ENCODE peak calls at places on chromosomes 3 and 15, in eight cellular contexts. N is stomach, D is HFFc6, Z is GM20000, H is uterus, X is colonic mucosa, L is neural progenitor cell, I is mesothelial cell of epicardium. K is an unnamed sample.

GRCh38 chr3:32420138-32420981 is 28.7 kb downstream of the CMTM7 start:
- DNase-seq in Z (peak; percentile 61), I (no peak), N (peak; percentile 54), L (peak; percentile 48), D (peak; percentile 38), H (no peak), X (peak; percentile 44), K (peak; percentile 69)

GRCh38 chr3:101381809-101382208 is 61.4 kb upstream of the IMPG2 start:
- DNase-seq in D (peak; percentile 42), I (no peak), L (peak; percentile 51), N (no peak), X (no peak), Z (no peak), H (no peak), K (no peak)

GRCh38 chr3:177251756-177252155 is 54.5 kb upstream of the TBL1XR1 start:
- DNase-seq in I (no peak), H (no peak), N (no peak), Z (no peak), L (no peak), X (no peak), D (no peak), K (no peak)

GRCh38 chr3:164004205-164004604 is 1074.1 kb downstream of the SI start:
- DNase-seq in X (no peak), N (no peak), L (peak; percentile 50), Z (no peak), H (no peak), D (no peak), I (no peak), K (no peak)

GRCh38 chr15:94478763-94479162 is 247.4 kb downstream of the MCTP2 start:
- DNase-seq in I (no peak), X (no peak), L (no peak), Z (no peak), H (no peak), N (no peak), D (no peak), K (no peak)

GRCh38 chr3:182568206-182568605 is 225.1 kb upstream of the ATP11B start:
- DNase-seq in D (no peak), N (no peak), Z (no peak), I (no peak), X (no peak), H (no peak), L (no peak), K (no peak)

GRCh38 chr3:96086018-96086417 is 728.4 kb upstream of the EPHA6 start:
- DNase-seq in L (no peak), Z (no peak), N (no peak), X (no peak), I (no peak), H (no peak), D (no peak), K (no peak)

GRCh38 chr3:165855581-165855980 is 18.4 kb upstream of the BCHE start:
- DNase-seq in L (no peak), D (no peak), X (no peak), H (no peak), Z (no peak), N (no peak), I (no peak), K (no peak)

GRCh38 chr3:69787436-69788168 is 48.3 kb downstream of the MITF start:
- DNase-seq in D (peak; percentile 71), H (no peak), Z (no peak), I (no peak), L (no peak), N (no peak), X (no peak), K (peak; percentile 44)

GRCh38 chr3:107927361-107928083 is 163.3 kb downstream of the CD47 start:
- DNase-seq in D (peak; percentile 56), H (peak; percentile 72), L (peak; percentile 82), N (peak; percentile 69), X (peak; percentile 69), I (peak; percentile 54), Z (peak; percentile 86), K (peak; percentile 93)

GRCh38 chr15:57306944-57307411 is 69.3 kb upstream of the CGNL1 start:
- DNase-seq in N (no peak), X (no peak), I (no peak), D (no peak), L (no peak), Z (no peak), H (no peak), K (no peak)

DNA sequence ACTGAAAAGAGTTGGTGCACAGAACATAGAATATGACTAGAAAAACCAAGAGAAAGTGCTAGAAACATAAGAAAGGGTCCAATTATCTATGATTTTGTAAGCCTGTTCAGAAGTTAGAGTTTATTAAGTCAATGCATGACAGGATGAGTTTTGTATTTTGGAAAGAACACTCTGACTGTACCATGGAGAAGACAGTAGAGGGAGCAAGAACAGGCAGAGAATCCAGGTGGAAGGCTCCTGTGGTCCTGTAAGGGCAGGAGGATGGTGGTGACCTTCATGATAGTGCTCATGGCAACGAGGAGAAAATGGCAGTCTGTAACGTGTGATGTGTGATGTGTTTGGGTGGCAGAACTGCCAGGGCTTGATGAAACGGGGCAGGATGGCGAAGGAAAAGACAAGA is 249.1 kb downstream of the CTNNB1 start:
- DNase-seq in L (no peak), Z (no peak), N (no peak), D (no peak), H (no peak), X (no peak), I (no peak), K (no peak)
- TF ChIP-seq CTCF in L (no peak), Z (no peak), N (no peak), D (no peak), H (no peak), X (no peak), I (no peak), K (no peak)

GRCh38 chr3:172654470-172654869 is 56.4 kb downstream of the NCEH1 start:
- DNase-seq in N (no peak), L (no peak), H (no peak), D (no peak), Z (no peak), I (no peak), X (no peak), K (no peak)

GRCh38 chr3:172653004-172653403 is 57.9 kb downstream of the NCEH1 start:
- DNase-seq in L (peak; percentile 69), X (no peak), Z (no peak), D (no peak), N (no peak), H (no peak), I (no peak), K (no peak)

GRCh38 chr3:172655388-172655787 is 55.5 kb downstream of the NCEH1 start:
- DNase-seq in D (no peak), H (no peak), L (no peak), I (no peak), X (no peak), N (no peak), Z (no peak), K (no peak)

GRCh38 chr3:172649987-172650386 is 60.9 kb downstream of the NCEH1 start:
- DNase-seq in H (no peak), D (no peak), L (no peak), Z (no peak), I (no peak), X (no peak), N (no peak), K (no peak)

DNA sequence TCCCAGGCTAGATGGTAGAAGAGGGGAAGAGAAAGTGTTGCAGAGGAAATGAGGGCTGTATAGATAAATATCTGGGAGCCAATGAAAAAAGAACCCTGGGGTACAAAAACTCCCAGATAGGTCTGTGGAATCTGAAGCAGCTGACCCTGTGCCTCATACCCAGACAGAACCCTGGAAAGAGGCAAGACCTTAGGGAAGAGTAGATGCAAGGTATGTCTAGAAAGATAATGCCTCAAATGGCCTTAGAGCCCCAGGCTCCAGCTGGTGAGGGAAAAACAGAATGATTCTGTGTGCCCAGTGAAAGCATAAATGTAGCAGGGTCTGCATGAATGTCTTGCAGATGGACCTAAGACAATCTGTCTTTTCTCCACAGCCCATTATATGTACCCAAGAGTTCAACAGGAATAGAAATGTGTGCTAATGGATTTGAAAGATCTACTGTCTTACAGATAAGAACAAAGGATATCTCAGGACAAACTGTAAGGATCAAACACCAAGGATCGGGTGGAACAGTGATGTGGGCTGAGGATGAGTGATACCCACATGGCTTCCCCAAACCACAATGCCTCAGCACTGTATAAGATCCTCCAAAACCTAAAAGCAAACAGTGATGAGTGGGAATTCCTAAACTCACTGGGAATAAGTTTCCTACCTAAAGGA is 58.8 kb downstream of the NCEH1 start:
- DNase-seq in N (no peak), D (no peak), H (no peak), L (no peak), Z (no peak), X (no peak), I (no peak), K (no peak)
- TF ChIP-seq CTCF in N (no peak), D (no peak), H (no peak), L (no peak), Z (no peak), X (no peak), I (no peak), K (no peak)

DNA sequence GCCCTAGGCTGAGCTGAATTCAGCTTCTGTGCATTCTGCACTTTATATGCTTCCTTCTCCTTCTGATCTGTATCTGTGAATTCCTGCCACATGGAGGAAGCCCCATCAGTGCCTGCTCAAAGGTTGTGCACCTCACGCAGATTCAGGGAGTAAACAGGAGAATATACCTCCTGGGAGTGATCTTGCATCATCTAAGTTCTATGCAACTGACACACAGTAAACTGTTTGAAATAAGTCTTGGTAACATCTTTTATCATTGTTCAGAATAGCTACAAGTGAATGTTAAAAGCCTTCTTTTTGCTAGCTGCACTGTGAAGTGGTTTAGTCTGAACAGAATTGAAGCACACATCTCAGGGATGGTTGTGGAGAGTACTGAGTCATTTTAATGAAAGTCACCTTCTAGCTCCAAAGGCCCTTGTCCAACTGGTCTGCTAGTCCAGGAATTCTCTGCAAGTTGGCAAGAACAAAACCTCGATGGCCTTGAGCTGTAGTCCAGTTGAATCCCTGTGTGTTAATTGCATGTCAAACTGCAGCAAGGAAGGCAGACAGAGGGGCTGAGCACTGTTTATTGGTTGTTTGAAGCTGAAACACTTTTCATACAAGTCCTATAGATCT is 215.0 kb downstream of the WNT5A start:
- DNase-seq in D (no peak), Z (no peak), X (no peak), L (no peak), I (no peak), N (no peak), H (no peak), K (peak; percentile 5)
- TF ChIP-seq CTCF in D (peak; percentile 11), Z (no peak), X (no peak), L (no peak), I (no peak), N (no peak), H (no peak), K (no peak)

DNA sequence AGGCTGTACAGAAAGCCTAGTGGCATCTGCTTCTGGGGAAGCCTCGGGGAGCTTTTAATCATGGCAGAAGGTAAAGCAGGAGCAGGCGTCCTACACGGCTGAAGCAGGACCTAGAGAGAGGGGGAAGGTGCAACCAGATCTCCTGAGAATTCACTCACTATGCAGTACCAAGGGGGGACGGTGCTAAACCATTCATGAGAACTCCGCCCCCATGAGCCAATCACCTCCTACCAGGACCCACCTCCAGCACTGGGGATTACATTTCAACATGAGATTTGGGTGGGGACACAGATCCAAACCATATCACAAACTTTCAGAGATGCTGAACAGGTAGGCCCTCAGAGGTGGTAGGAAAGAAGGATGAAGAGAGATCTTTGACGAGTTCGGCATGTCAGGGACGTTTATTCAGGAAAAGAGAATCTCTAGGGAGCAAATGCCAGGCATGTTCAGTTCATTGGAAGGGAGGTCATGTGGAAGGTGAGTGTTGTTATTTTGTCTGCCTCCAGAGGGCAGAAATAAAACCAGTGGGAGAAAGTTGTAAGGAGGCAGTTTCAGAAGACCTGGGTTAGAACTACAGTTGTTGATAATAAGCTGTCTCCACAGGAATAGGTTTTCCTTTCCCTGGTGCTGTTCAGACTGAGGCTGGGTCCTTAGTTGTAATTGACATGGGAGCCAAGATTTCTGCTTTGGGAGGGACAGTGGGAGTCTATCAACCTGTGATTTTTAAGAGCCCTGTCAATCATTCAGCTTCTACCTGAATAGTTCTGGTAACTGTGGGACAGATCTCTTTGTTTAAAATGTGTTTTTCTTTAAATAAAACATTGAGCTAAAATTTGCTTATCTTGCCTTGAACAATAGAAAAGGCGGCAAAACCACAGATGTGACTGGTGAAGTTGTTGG is 4.3 kb upstream of the FNDC3B start:
- DNase-seq in I (no peak), L (peak; percentile 32), H (no peak), Z (peak; percentile 31), X (peak; percentile 62), N (no peak), D (peak; percentile 42), K (no peak)
- TF ChIP-seq CTCF in I (peak; percentile 22), L (peak; percentile 52), H (peak; percentile 54), Z (peak; percentile 1), X (peak; percentile 49), N (peak; percentile 20), D (peak; percentile 74), K (peak; percentile 42)